ENCODE peak calls at places on chromosome 16, in ten cellular contexts. B is Panc1; X is K562; D is lower lobe of right lung; G is RWPE2; O is psoas muscle; F is naive thymus-derived CD4-positive, alpha-beta T cell; M is pancreas; J is A549; E is upper lobe of left lung. S is an unnamed sample. For H3K4me1, the result is how much of the 10 kb centered on the place peaks cover.

GRCh38 chr16:73289232-73289631 is 241.3 kb upstream of the ZFHX3 start:
- ATAC-seq in B (no peak), X (no peak), D (no peak), G (no peak), O (no peak), F (no peak), M (no peak), J (no peak), E (no peak), S (no peak)

GRCh38 chr16:49664221-49665215 is 191.4 kb downstream of the ZNF423 start:
- ATAC-seq in B (no peak), X (no peak), D (peak), G (no peak), O (no peak), F (no peak), M (peak), J (no peak), E (peak), S (peak)

GRCh38 chr16:68246671-68247070 is 1.5 kb downstream of the PLA2G15 start:
- ATAC-seq in B (no peak), X (no peak), D (peak), G (no peak), O (peak), F (no peak), M (no peak), J (no peak), E (peak), S (no peak)

GRCh38 chr16:55542459-55543082 is 23.9 kb upstream of the CAPNS2 start:
- ATAC-seq in B (no peak), X (no peak), D (no peak), G (peak), O (no peak), F (peak), M (peak), J (peak), E (peak), S (peak)

GRCh38 chr16:400061-400540 is 1.6 kb upstream of the DECR2 start:
- ATAC-seq in B (peak), X (no peak), D (no peak), G (no peak), O (no peak), F (no peak), M (no peak), J (no peak), E (no peak), S (no peak)

GRCh38 chr16:30977502-30977901 is 7.5 kb upstream of the HSD3B7 start:
- ATAC-seq in B (peak), X (peak), D (no peak), G (no peak), O (no peak), F (peak), M (no peak), J (peak), E (no peak), S (no peak)

GRCh38 chr16:67164599-67165061 is at the start of gene HSF4:
- ATAC-seq in B (no peak), X (peak), D (peak), G (peak), O (peak), F (no peak), M (peak), J (no peak), E (peak), S (peak)

GRCh38 chr16:56233795-56234566 is 42.7 kb downstream of the GNAO1 start:
- ATAC-seq in B (no peak), X (no peak), D (peak), G (no peak), O (no peak), F (no peak), M (no peak), J (no peak), E (no peak), S (no peak)

GRCh38 chr16:87790278-87791023 is 24.7 kb upstream of the KLHDC4 start:
- ATAC-seq in B (peak), X (no peak), D (no peak), G (peak), O (peak), F (no peak), M (peak), J (peak), E (no peak), S (peak)

GRCh38 chr16:89155851-89156739 is 15.5 kb upstream of the CDH15 start:
- ATAC-seq in B (no peak), X (no peak), D (no peak), G (no peak), O (peak), F (no peak), M (peak), J (peak), E (no peak), S (no peak)

GRCh38 chr16:31010539-31010938 is at the start of gene STX1B:
- ATAC-seq in B (no peak), X (peak), D (no peak), G (no peak), O (no peak), F (peak), M (no peak), J (no peak), E (no peak), S (no peak)

GRCh38 chr16:84315422-84315821 is 20.7 kb downstream of the WFDC1 start:
- ATAC-seq in B (no peak), X (no peak), D (no peak), G (peak), O (no peak), F (no peak), M (no peak), J (no peak), E (no peak), S (no peak)

GRCh38 chr16:8919089-8919933 is 37.2 kb downstream of the LITAFD start:
- ATAC-seq in B (no peak), X (no peak), D (no peak), G (no peak), O (no peak), F (peak), M (no peak), J (no peak), E (no peak), S (no peak)

GRCh38 chr16:87286839-87287626 is 30.2 kb downstream of the C16orf95 start:
- ATAC-seq in B (no peak), X (no peak), D (no peak), G (no peak), O (no peak), F (no peak), M (no peak), J (no peak), E (no peak), S (no peak)

GRCh38 chr16:29816694-29817441 is 916 bp downstream of the PAGR1 start:
- ATAC-seq in B (peak), X (peak), D (peak), G (peak), O (peak), F (no peak), M (peak), J (peak), E (peak), S (peak)

GRCh38 chr16:67170948-67171649 is 761 bp downstream of the NOL3 start:
- ATAC-seq in B (peak), X (peak), D (peak), G (peak), O (peak), F (no peak), M (peak), J (peak), E (peak), S (peak)

GRCh38 chr16:31439519-31439918 is 3.1 kb downstream of the ZNF843 start:
- ATAC-seq in B (no peak), X (no peak), D (no peak), G (no peak), O (no peak), F (no peak), M (no peak), J (no peak), E (no peak), S (no peak)

GRCh38 chr16:19810817-19811731 is 73.6 kb downstream of the GPRC5B start:
- ATAC-seq in B (peak), X (no peak), D (no peak), G (peak), O (no peak), F (no peak), M (peak), J (peak), E (peak), S (no peak)

GRCh38 chr16:54538241-54538640 is 251.7 kb upstream of the IRX3 start:
- ATAC-seq in B (no peak), X (no peak), D (no peak), G (no peak), O (no peak), F (no peak), M (no peak), J (no peak), E (no peak), S (no peak)

GRCh38 chr16:2025251-2025650 is 1.5 kb upstream of the NHERF2 start:
- ATAC-seq in B (no peak), X (no peak), D (no peak), G (no peak), O (no peak), F (no peak), M (no peak), J (no peak), E (no peak), S (no peak)

GRCh38 chr16:2022723-2023097 is 3.1 kb downstream of the NPW start:
- ATAC-seq in B (peak), X (peak), D (peak), G (peak), O (peak), F (peak), M (peak), J (peak), E (peak), S (peak)

GRCh38 chr16:2024026-2024425 is 2.7 kb upstream of the NHERF2 start:
- ATAC-seq in B (no peak), X (no peak), D (no peak), G (no peak), O (no peak), F (no peak), M (no peak), J (no peak), E (no peak), S (no peak)

GRCh38 chr16:2025878-2026460 is 733 bp upstream of the NHERF2 start:
- ATAC-seq in B (no peak), X (no peak), D (no peak), G (no peak), O (no peak), F (no peak), M (no peak), J (no peak), E (no peak), S (no peak)

GRCh38 chr16:2023098-2023925 is 3.4 kb upstream of the NHERF2 start:
- ATAC-seq in B (peak), X (peak), D (peak), G (peak), O (peak), F (peak), M (peak), J (peak), E (peak), S (peak)
- H3K4me1 ChIP-seq in B (under half), X (half or more), D (half or more), G (under half), O (under half), F (under half), M (under half), J (under half), E (half or more), S (under half)

GRCh38 chr16:57892447-57893096 is 78.4 kb downstream of the CNGB1 start:
- ATAC-seq in B (no peak), X (peak), D (peak), G (no peak), O (no peak), F (no peak), M (peak), J (peak), E (peak), S (no peak)

GRCh38 chr16:57893559-57894389 is 77.2 kb downstream of the CNGB1 start:
- ATAC-seq in B (no peak), X (no peak), D (peak), G (peak), O (peak), F (peak), M (peak), J (peak), E (peak), S (peak)

GRCh38 chr16:57893217-57893558 is 77.7 kb downstream of the CNGB1 start:
- ATAC-seq in B (no peak), X (no peak), D (no peak), G (no peak), O (no peak), F (no peak), M (peak), J (peak), E (no peak), S (no peak)

GRCh38 chr16:57890752-57891111 is 80.2 kb downstream of the CNGB1 start:
- ATAC-seq in B (no peak), X (no peak), D (no peak), G (no peak), O (no peak), F (no peak), M (no peak), J (no peak), E (no peak), S (peak)

GRCh38 chr16:57892041-57892440 is 78.9 kb downstream of the CNGB1 start:
- ATAC-seq in B (no peak), X (no peak), D (peak), G (peak), O (no peak), F (no peak), M (no peak), J (no peak), E (no peak), S (no peak)
- H3K4me1 ChIP-seq in B (under half), X (under half), D (under half), G (under half), O (under half), F (under half), M (under half), J (half or more), E (under half), S (under half)

GRCh38 chr16:80614908-80615696 is 74.3 kb downstream of the DYNLRB2 start:
- ATAC-seq in B (peak), X (peak), D (no peak), G (peak), O (no peak), F (no peak), M (no peak), J (peak), E (no peak), S (no peak)

GRCh38 chr16:80616362-80616761 is 75.6 kb downstream of the DYNLRB2 start:
- ATAC-seq in B (no peak), X (no peak), D (no peak), G (no peak), O (no peak), F (no peak), M (no peak), J (no peak), E (no peak), S (no peak)

GRCh38 chr16:80618862-80619648 is 78.3 kb downstream of the DYNLRB2 start:
- ATAC-seq in B (no peak), X (no peak), D (no peak), G (no peak), O (no peak), F (no peak), M (no peak), J (no peak), E (no peak), S (no peak)

GRCh38 chr16:80612461-80613017 is 71.7 kb downstream of the DYNLRB2 start:
- ATAC-seq in B (no peak), X (no peak), D (no peak), G (no peak), O (no peak), F (no peak), M (no peak), J (no peak), E (no peak), S (no peak)

DNA sequence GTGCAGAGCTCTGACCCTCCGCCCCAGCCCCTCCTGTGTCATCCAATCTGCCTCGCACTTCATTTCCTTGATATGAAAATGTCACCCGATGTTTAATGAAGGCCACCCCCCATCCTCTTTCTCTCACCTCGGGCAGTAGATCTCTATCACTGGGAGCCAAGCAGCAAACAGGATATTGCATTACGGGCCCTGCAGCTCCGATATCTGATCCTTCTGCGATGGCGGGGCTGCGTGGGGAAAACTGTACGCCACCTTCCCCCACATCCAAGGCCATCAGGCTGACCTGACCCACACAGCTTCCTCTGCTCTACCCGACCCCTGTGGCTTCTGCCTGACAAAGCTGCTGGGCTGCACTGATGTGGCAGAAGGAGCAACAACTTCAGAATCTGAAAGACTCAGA is 75.0 kb downstream of the DYNLRB2 start:
- ATAC-seq in B (no peak), X (no peak), D (no peak), G (no peak), O (no peak), F (no peak), M (no peak), J (no peak), E (no peak), S (no peak)
- H3K4me1 ChIP-seq in B (under half), X (under half), D (under half), G (under half), O (under half), F (under half), M (under half), J (under half), E (under half), S (under half)

GRCh38 chr16:23502466-23502865 is 7.8 kb downstream of the GGA2 start:
- ATAC-seq in B (no peak), X (no peak), D (no peak), G (no peak), O (no peak), F (no peak), M (no peak), J (no peak), E (no peak), S (no peak)

GRCh38 chr16:23500866-23501234 is 9.4 kb downstream of the GGA2 start:
- ATAC-seq in B (no peak), X (no peak), D (no peak), G (no peak), O (no peak), F (no peak), M (no peak), J (no peak), E (no peak), S (no peak)

GRCh38 chr16:23499801-23500200 is 10.5 kb downstream of the GGA2 start:
- ATAC-seq in B (no peak), X (peak), D (no peak), G (no peak), O (no peak), F (no peak), M (peak), J (no peak), E (no peak), S (no peak)

GRCh38 chr16:23500212-23500865 is 10.0 kb downstream of the GGA2 start:
- ATAC-seq in B (no peak), X (no peak), D (peak), G (no peak), O (no peak), F (no peak), M (no peak), J (no peak), E (no peak), S (no peak)

DNA sequence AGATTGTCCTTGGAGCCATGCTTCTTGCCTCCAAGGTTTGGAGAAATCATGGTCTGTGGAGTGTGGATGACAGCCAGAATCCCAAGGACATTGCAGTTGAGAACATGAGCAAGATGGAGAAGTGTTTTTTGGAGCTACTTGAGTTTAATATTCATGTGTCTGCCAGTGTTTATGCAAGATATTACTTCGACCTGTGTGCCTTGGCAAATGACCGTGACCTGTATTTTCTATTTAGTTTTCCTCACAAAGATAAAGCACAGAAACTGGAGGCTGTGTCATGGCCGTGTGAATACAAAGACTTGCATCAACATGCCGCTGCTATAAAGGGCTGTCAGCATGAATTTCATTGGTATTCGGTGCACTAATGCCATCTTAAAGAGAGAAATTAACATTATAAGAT is 9.0 kb downstream of the GGA2 start:
- ATAC-seq in B (no peak), X (no peak), D (no peak), G (no peak), O (no peak), F (no peak), M (peak), J (no peak), E (no peak), S (no peak)
- H3K4me1 ChIP-seq in B (half or more), X (under half), D (half or more), G (under half), O (under half), F (under half), M (half or more), J (under half), E (half or more), S (under half)